ENCODE peak calls at places on chromosomes 13 and 19, in four cellular contexts. One of them, this sample, is unnamed.

GRCh38 chr19:7918615-7919421 is 1.3 kb upstream of the SNAPC2 start:
- DNase-seq in IMR-90: no peak
- DNase-seq in K562: no peak
- DNase-seq in H1: no peak
- DNase-seq in this sample: no peak

GRCh38 chr19:2337329-2337707 is 8.8 kb downstream of the SPPL2B start:
- DNase-seq in IMR-90: peak; percentile 43
- DNase-seq in K562: no peak
- DNase-seq in H1: no peak
- DNase-seq in this sample: no peak

GRCh38 chr19:2542341-2543069 is 66.6 kb downstream of the GADD45B start:
- DNase-seq in IMR-90: peak; percentile 71
- DNase-seq in K562: no peak
- DNase-seq in H1: no peak
- DNase-seq in this sample: no peak

GRCh38 chr19:58054792-58055482 is 4.1 kb upstream of the ZNF135 start:
- DNase-seq in IMR-90: peak; percentile 2
- DNase-seq in K562: no peak
- DNase-seq in H1: no peak
- DNase-seq in this sample: no peak

GRCh38 chr13:43546821-43547220 is 240.0 kb downstream of the ENOX1 start:
- DNase-seq in IMR-90: no peak
- DNase-seq in K562: no peak
- DNase-seq in H1: no peak
- DNase-seq in this sample: no peak

GRCh38 chr19:35033067-35034004 is 3.1 kb downstream of the SCN1B start:
- DNase-seq in IMR-90: no peak
- DNase-seq in K562: no peak
- DNase-seq in H1: no peak
- DNase-seq in this sample: no peak

GRCh38 chr13:45670481-45670880 is 31.6 kb upstream of the CBY2 start:
- DNase-seq in IMR-90: no peak
- DNase-seq in K562: no peak
- DNase-seq in H1: no peak
- DNase-seq in this sample: no peak

GRCh38 chr19:39602224-39602623 is at the start of gene LGALS13:
- DNase-seq in IMR-90: no peak
- DNase-seq in K562: no peak
- DNase-seq in H1: no peak
- DNase-seq in this sample: no peak

GRCh38 chr13:39317284-39317683 is 279.0 kb downstream of the NHLRC3 start:
- DNase-seq in IMR-90: peak; percentile 62
- DNase-seq in K562: no peak
- DNase-seq in H1: no peak
- DNase-seq in this sample: no peak

GRCh38 chr19:21482863-21483276 is 22.5 kb upstream of the ZNF429 start:
- DNase-seq in IMR-90: no peak
- DNase-seq in K562: peak; percentile 29
- DNase-seq in H1: peak; percentile 74
- DNase-seq in this sample: no peak

GRCh38 chr13:97185291-97185690 is 36.8 kb upstream of the MBNL2 start:
- DNase-seq in IMR-90: no peak
- DNase-seq in K562: no peak
- DNase-seq in H1: no peak
- DNase-seq in this sample: no peak

GRCh38 chr13:113002206-113002821 is 33.3 kb downstream of the MCF2L start:
- DNase-seq in IMR-90: no peak
- DNase-seq in K562: peak; percentile 26
- DNase-seq in H1: peak; percentile 21
- DNase-seq in this sample: no peak

GRCh38 chr19:392375-392970 is 16.5 kb downstream of the C2CD4C start:
- DNase-seq in IMR-90: no peak
- DNase-seq in K562: no peak
- DNase-seq in H1: no peak
- DNase-seq in this sample: no peak

GRCh38 chr19:40084948-40085347 is 5.8 kb downstream of the ZNF780A start:
- DNase-seq in IMR-90: no peak
- DNase-seq in K562: no peak
- DNase-seq in H1: no peak
- DNase-seq in this sample: no peak

GRCh38 chr13:19845758-19846157 is 17.7 kb downstream of the ZMYM5 start:
- DNase-seq in IMR-90: peak; percentile 99
- DNase-seq in K562: peak; percentile 35
- DNase-seq in H1: no peak
- DNase-seq in this sample: no peak

GRCh38 chr13:91805605-91806004 is 407.2 kb downstream of the GPC5 start:
- DNase-seq in IMR-90: no peak
- DNase-seq in K562: no peak
- DNase-seq in H1: no peak
- DNase-seq in this sample: no peak

GRCh38 chr19:1421218-1421957 is 14.0 kb downstream of the DAZAP1 start:
- DNase-seq in IMR-90: no peak
- DNase-seq in K562: no peak
- DNase-seq in H1: no peak
- DNase-seq in this sample: no peak

GRCh38 chr19:51246153-51246552 is 4.7 kb upstream of the SIGLECL1 start:
- DNase-seq in IMR-90: peak; percentile 1
- DNase-seq in K562: peak; percentile 27
- DNase-seq in H1: no peak
- DNase-seq in this sample: no peak

GRCh38 chr19:48059331-48059730 is 15.5 kb upstream of the CABP5 start:
- DNase-seq in IMR-90: no peak
- DNase-seq in K562: no peak
- DNase-seq in H1: no peak
- DNase-seq in this sample: no peak

GRCh38 chr19:7927605-7928333 is 1.8 kb upstream of the CTXN1 start:
- DNase-seq in IMR-90: no peak
- DNase-seq in K562: no peak
- DNase-seq in H1: no peak
- DNase-seq in this sample: no peak

GRCh38 chr13:29924951-29925350 is 74.5 kb upstream of the UBL3 start:
- DNase-seq in IMR-90: no peak
- DNase-seq in K562: no peak
- DNase-seq in H1: no peak
- DNase-seq in this sample: no peak

GRCh38 chr19:39937094-39937493 is 2.7 kb upstream of the FCGBP start:
- DNase-seq in IMR-90: no peak
- DNase-seq in K562: no peak
- DNase-seq in H1: no peak
- DNase-seq in this sample: peak; percentile 36

GRCh38 chr13:80164451-80164850 is 176.5 kb downstream of the SPRY2 start:
- DNase-seq in IMR-90: no peak
- DNase-seq in K562: no peak
- DNase-seq in H1: no peak
- DNase-seq in this sample: no peak

GRCh38 chr13:113455384-113455783 is 2.1 kb upstream of the ADPRHL1 start:
- DNase-seq in IMR-90: no peak
- DNase-seq in K562: no peak
- DNase-seq in H1: no peak
- DNase-seq in this sample: no peak

GRCh38 chr13:112962911-112963625 is 5.9 kb upstream of the MCF2L start:
- DNase-seq in IMR-90: no peak
- DNase-seq in K562: no peak
- DNase-seq in H1: no peak
- DNase-seq in this sample: no peak

GRCh38 chr13:52130641-52131040 is 1.8 kb upstream of the NEK5 start:
- DNase-seq in IMR-90: no peak
- DNase-seq in K562: no peak
- DNase-seq in H1: no peak
- DNase-seq in this sample: no peak

GRCh38 chr13:20399515-20399914 is 126.1 kb downstream of the CRYL1 start:
- DNase-seq in IMR-90: no peak
- DNase-seq in K562: no peak
- DNase-seq in H1: no peak
- DNase-seq in this sample: no peak

GRCh38 chr19:49761625-49762311 is 1.3 kb downstream of the TSKS start:
- DNase-seq in IMR-90: peak; percentile 56
- DNase-seq in K562: peak; percentile 85
- DNase-seq in H1: no peak
- DNase-seq in this sample: no peak

GRCh38 chr13:37791699-37792098 is 77.9 kb downstream of the TRPC4 start:
- DNase-seq in IMR-90: peak; percentile 10
- DNase-seq in K562: no peak
- DNase-seq in H1: no peak
- DNase-seq in this sample: no peak

GRCh38 chr13:53189162-53189561 is 160.5 kb downstream of the OLFM4 start:
- DNase-seq in IMR-90: no peak
- DNase-seq in K562: no peak
- DNase-seq in H1: no peak
- DNase-seq in this sample: no peak

DNA sequence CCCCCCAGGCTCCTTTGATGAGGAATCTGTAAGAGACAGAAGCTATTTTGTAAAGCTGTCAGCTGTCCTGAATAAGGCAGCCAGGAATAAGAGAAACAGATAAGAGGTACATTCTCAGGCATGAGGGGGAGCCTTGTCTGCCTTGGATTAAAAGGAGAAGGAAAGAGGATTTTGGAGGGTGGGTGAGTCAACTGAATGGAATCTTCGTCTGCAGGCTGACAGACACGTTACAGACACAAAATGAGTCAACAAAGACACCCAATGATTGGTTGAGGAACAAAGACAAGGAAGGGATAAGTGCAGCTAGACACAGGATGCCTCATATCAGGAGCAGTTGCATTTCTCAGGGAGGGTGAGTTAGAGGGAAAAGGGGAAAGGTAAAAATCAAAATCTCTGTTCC is 162.5 kb downstream of the OLFM4 start:
- DNase-seq in IMR-90: peak; percentile 11
- DNase-seq in K562: no peak
- DNase-seq in H1: peak; percentile 51
- DNase-seq in this sample: no peak
- H3K4me1 ChIP-seq in IMR-90: no peaks in the 10 kb centered on the region
- H3K4me1 ChIP-seq in K562: no peaks in the 10 kb centered on the region
- H3K4me1 ChIP-seq in H1: peaks cover 6% of the 10 kb centered on the region
- H3K4me1 ChIP-seq in this sample: no peaks in the 10 kb centered on the region

DNA sequence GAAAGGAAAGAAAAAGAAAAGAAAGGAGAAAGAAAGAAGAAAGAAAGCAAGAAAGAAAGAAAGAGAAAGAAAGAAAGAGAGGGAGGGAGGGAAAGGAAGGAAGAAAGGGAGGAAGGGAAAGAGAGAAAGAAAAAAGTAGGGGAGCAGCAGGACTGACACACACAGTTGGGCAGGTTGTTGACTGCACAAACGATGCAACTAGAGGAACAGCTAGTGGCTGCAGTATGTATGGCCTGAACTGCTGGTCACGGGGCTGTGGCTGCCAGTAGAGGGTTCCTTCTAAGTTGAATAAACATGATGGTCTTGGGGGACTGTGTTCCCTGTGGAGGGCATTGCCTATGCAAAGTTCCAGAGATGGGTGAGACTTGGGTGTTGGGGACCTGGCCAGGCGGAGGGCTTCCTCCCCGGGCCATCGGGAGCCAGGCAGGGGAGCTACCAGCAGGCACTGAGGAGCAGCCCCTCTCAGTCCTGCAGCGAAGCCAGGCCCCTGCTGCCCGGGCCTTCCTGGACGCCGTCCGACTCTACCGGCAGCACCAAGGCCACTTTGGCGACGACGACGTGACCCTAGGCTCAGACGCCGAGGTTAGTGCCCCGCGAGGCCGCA is 16.7 kb upstream of the COLGALT1 start:
- DNase-seq in IMR-90: no peak
- DNase-seq in K562: no peak
- DNase-seq in H1: no peak
- DNase-seq in this sample: no peak
- TF ChIP-seq CHD1 in IMR-90: no peak
- TF ChIP-seq CHD1 in K562: no peak
- TF ChIP-seq CHD1 in H1: no peak
- TF ChIP-seq CHD1 in this sample: no peak

GRCh38 chr19:45884682-45885555 is 1.0 kb downstream of the IRF2BP1 start:
- DNase-seq in IMR-90: no peak
- DNase-seq in K562: peak; percentile 62
- DNase-seq in H1: no peak
- DNase-seq in this sample: no peak

GRCh38 chr19:45883881-45884681 is 1.9 kb downstream of the IRF2BP1 start:
- DNase-seq in IMR-90: no peak
- DNase-seq in K562: no peak
- DNase-seq in H1: no peak
- DNase-seq in this sample: no peak

GRCh38 chr19:45886427-45887310 is 728 bp upstream of the IRF2BP1 start:
- DNase-seq in IMR-90: peak; percentile 92
- DNase-seq in K562: peak; percentile 93
- DNase-seq in H1: no peak
- DNase-seq in this sample: peak; percentile 73

GRCh38 chr19:45887311-45887710 is 1.4 kb upstream of the IRF2BP1 start:
- DNase-seq in IMR-90: no peak
- DNase-seq in K562: no peak
- DNase-seq in H1: no peak
- DNase-seq in this sample: no peak

DNA sequence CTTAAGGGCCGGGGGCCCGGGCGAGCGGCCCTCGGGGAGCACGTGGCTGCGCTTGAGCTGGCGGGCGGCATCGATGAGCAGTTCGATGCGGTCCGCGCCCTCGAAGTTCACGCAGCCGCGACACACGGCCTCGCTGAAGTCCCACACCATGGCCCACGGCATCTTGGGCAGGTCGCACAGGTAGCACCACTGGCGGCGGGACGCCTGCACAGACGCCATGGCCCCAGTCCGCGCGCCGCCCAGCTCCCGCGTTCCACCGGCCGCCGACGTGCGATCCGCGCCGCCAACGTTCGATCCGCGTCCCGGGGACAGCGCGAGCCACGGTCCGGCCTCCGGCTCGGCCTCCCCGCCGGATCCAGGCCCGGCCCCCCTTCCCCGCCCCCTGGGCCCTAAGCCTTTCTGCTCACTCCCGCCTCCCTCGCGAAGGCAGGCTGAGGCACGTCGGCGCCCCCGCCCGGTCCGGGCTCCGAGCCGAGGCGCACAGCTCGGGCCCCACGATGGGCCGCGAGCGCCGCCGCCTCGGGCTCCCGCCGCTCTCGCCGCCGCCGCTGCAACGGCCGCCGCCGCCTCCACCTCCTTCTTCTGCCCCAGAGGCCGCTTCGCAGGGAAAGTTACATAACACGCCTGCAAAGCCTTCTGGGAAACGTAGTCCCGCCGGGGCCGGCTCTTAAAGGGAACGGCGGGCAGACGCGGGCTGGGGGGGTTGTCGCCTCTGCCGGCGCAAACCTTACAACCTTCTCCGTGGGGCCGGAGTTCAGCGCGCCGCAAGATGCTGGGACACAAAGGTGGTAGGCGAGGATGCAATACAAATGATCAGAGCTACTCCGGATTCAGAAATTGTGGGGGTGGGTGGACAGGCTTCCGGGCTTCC is at the start of gene IRF2BP1:
- DNase-seq in IMR-90: peak; percentile 91
- DNase-seq in K562: peak; percentile 86
- DNase-seq in H1: no peak
- DNase-seq in this sample: no peak
- H3K4me1 ChIP-seq in IMR-90: peaks cover 10% of the 10 kb centered on the region
- H3K4me1 ChIP-seq in K562: peaks cover 60% of the 10 kb centered on the region
- H3K4me1 ChIP-seq in H1: peaks cover 6% of the 10 kb centered on the region
- H3K4me1 ChIP-seq in this sample: peaks cover 26% of the 10 kb centered on the region

DNA sequence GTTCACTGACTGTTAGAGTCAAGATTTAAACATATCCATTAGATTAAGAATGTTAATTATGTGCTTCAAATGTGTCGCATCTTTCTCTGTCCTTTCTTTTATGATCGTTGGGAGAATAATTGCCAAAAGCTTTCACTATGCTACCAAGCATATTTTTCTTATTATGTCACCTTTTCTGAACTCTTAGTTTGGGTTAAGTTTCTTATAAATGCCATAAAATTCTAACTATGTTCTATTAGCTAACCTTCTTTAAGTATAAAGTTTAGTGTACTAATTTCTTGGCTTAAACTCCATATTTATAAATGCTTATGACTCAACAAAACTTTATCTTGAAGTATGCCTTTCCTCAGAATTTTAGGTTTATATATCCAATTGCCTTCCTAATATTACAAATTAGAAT is 1759.4 kb downstream of the PCDH9 start:
- DNase-seq in IMR-90: peak; percentile 70
- DNase-seq in K562: no peak
- DNase-seq in H1: no peak
- DNase-seq in this sample: no peak
- TF ChIP-seq CHD1 in IMR-90: no peak
- TF ChIP-seq CHD1 in K562: no peak
- TF ChIP-seq CHD1 in H1: no peak
- TF ChIP-seq CHD1 in this sample: no peak

This sample was measured in GM12878.